ENCODE peak calls at places on chromosomes 5 and 9, in five cellular contexts. One of them, this sample, is unnamed.

GRCh38 chr5:132576123-132576522 is 19.3 kb downstream of the RAD50 start:
- DNase-seq in HCT116: no peak
- DNase-seq in GM12878: no peak
- DNase-seq in esophagus muscularis mucosa: no peak
- DNase-seq in sigmoid colon: no peak
- DNase-seq in this sample: no peak

GRCh38 chr5:99808657-99809230 is 726.4 kb upstream of the FAM174A start:
- DNase-seq in HCT116: no peak
- DNase-seq in GM12878: no peak
- DNase-seq in esophagus muscularis mucosa: no peak
- DNase-seq in sigmoid colon: no peak
- DNase-seq in this sample: no peak

GRCh38 chr5:104082754-104083153 is 520.2 kb upstream of the NUDT12 start:
- DNase-seq in HCT116: no peak
- DNase-seq in GM12878: no peak
- DNase-seq in esophagus muscularis mucosa: no peak
- DNase-seq in sigmoid colon: no peak
- DNase-seq in this sample: no peak

GRCh38 chr5:54518146-54519082 is 855 bp downstream of the SNX18 start:
- DNase-seq in HCT116: no peak
- DNase-seq in GM12878: no peak
- DNase-seq in esophagus muscularis mucosa: no peak
- DNase-seq in sigmoid colon: peak
- DNase-seq in this sample: peak

GRCh38 chr9:6681957-6682501 is 36.5 kb upstream of the GLDC start:
- DNase-seq in HCT116: no peak
- DNase-seq in GM12878: no peak
- DNase-seq in esophagus muscularis mucosa: no peak
- DNase-seq in sigmoid colon: no peak
- DNase-seq in this sample: no peak

GRCh38 chr9:87518702-87519335 is 21.2 kb downstream of the DAPK1 start:
- DNase-seq in HCT116: no peak
- DNase-seq in GM12878: no peak
- DNase-seq in esophagus muscularis mucosa: peak
- DNase-seq in sigmoid colon: peak
- DNase-seq in this sample: no peak

GRCh38 chr9:115035872-115036612 is 81.9 kb downstream of the TNC start:
- DNase-seq in HCT116: peak
- DNase-seq in GM12878: peak
- DNase-seq in esophagus muscularis mucosa: no peak
- DNase-seq in sigmoid colon: no peak
- DNase-seq in this sample: no peak

GRCh38 chr9:125908138-125908537 is 161.0 kb downstream of the PBX3 start:
- DNase-seq in HCT116: no peak
- DNase-seq in GM12878: no peak
- DNase-seq in esophagus muscularis mucosa: no peak
- DNase-seq in sigmoid colon: no peak
- DNase-seq in this sample: no peak

GRCh38 chr5:57094753-57095683 is 78.8 kb upstream of the GPBP1 start:
- DNase-seq in HCT116: no peak
- DNase-seq in GM12878: no peak
- DNase-seq in esophagus muscularis mucosa: no peak
- DNase-seq in sigmoid colon: no peak
- DNase-seq in this sample: no peak

GRCh38 chr5:94031631-94032030 is 290.2 kb upstream of the POU5F2 start:
- DNase-seq in HCT116: no peak
- DNase-seq in GM12878: no peak
- DNase-seq in esophagus muscularis mucosa: no peak
- DNase-seq in sigmoid colon: no peak
- DNase-seq in this sample: no peak

GRCh38 chr5:855771-856530 is 5.2 kb upstream of the ZDHHC11 start:
- DNase-seq in HCT116: no peak
- DNase-seq in GM12878: no peak
- DNase-seq in esophagus muscularis mucosa: no peak
- DNase-seq in sigmoid colon: peak
- DNase-seq in this sample: no peak

GRCh38 chr5:110096419-110096818 is 406.7 kb downstream of the MAN2A1 start:
- DNase-seq in HCT116: no peak
- DNase-seq in GM12878: no peak
- DNase-seq in esophagus muscularis mucosa: no peak
- DNase-seq in sigmoid colon: no peak
- DNase-seq in this sample: no peak

GRCh38 chr5:55570026-55570425 is 35.3 kb upstream of the PLPP1 start:
- DNase-seq in HCT116: no peak
- DNase-seq in GM12878: no peak
- DNase-seq in esophagus muscularis mucosa: no peak
- DNase-seq in sigmoid colon: no peak
- DNase-seq in this sample: no peak

GRCh38 chr5:125409101-125409495 is 662.7 kb upstream of the ZNF608 start:
- DNase-seq in HCT116: no peak
- DNase-seq in GM12878: no peak
- DNase-seq in esophagus muscularis mucosa: no peak
- DNase-seq in sigmoid colon: no peak
- DNase-seq in this sample: no peak

GRCh38 chr5:81590498-81591384 is 160.2 kb downstream of the SSBP2 start:
- DNase-seq in HCT116: no peak
- DNase-seq in GM12878: no peak
- DNase-seq in esophagus muscularis mucosa: no peak
- DNase-seq in sigmoid colon: no peak
- DNase-seq in this sample: no peak

GRCh38 chr9:102841376-102841775 is 153.8 kb upstream of the CYLC2 start:
- DNase-seq in HCT116: no peak
- DNase-seq in GM12878: no peak
- DNase-seq in esophagus muscularis mucosa: no peak
- DNase-seq in sigmoid colon: no peak
- DNase-seq in this sample: no peak

GRCh38 chr5:75412111-75412990 is 75.3 kb downstream of the HMGCR start:
- DNase-seq in HCT116: no peak
- DNase-seq in GM12878: no peak
- DNase-seq in esophagus muscularis mucosa: no peak
- DNase-seq in sigmoid colon: no peak
- DNase-seq in this sample: no peak

GRCh38 chr5:105101597-105101996 is 1539.0 kb upstream of the NUDT12 start:
- DNase-seq in HCT116: no peak
- DNase-seq in GM12878: no peak
- DNase-seq in esophagus muscularis mucosa: no peak
- DNase-seq in sigmoid colon: no peak
- DNase-seq in this sample: no peak

DNA sequence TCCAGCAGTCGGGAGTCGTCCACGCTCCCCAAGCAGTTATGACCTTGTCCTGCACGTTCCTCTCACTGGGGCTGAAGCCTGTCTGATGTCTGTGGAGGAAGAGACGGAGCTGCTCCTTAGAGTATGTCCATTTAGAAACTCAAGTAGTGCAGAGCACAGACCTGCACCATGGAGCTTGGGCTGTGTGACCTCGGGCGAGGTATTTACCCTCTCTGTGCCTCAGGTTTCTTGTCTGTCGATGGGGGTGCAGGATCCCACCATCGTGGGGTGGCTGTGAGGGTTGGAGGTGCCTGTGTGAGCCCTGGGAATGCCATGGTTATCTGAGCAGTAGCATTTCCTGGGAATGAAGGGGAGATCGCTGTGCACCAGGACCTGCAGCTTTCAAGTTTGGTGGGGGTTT is 14.2 kb downstream of the TRAF2 start:
- DNase-seq in HCT116: no peak
- DNase-seq in GM12878: no peak
- DNase-seq in esophagus muscularis mucosa: no peak
- DNase-seq in sigmoid colon: no peak
- DNase-seq in this sample: no peak
- H3K27ac ChIP-seq in HCT116: peak
- H3K27ac ChIP-seq in GM12878: peak
- H3K27ac ChIP-seq in esophagus muscularis mucosa: peak
- H3K27ac ChIP-seq in sigmoid colon: no peak
- H3K27ac ChIP-seq in this sample: peak

GRCh38 chr9:94867281-94867841 is 140.9 kb downstream of the AOPEP start:
- DNase-seq in HCT116: peak
- DNase-seq in GM12878: no peak
- DNase-seq in esophagus muscularis mucosa: no peak
- DNase-seq in sigmoid colon: peak
- DNase-seq in this sample: peak
- TF ChIP-seq POLR2AphosphoS5 in HCT116: no peak
- TF ChIP-seq POLR2AphosphoS5 in GM12878: no peak
- TF ChIP-seq POLR2AphosphoS5 in esophagus muscularis mucosa: peak
- TF ChIP-seq POLR2AphosphoS5 in sigmoid colon: peak
- TF ChIP-seq POLR2AphosphoS5 in this sample: no peak

DNA sequence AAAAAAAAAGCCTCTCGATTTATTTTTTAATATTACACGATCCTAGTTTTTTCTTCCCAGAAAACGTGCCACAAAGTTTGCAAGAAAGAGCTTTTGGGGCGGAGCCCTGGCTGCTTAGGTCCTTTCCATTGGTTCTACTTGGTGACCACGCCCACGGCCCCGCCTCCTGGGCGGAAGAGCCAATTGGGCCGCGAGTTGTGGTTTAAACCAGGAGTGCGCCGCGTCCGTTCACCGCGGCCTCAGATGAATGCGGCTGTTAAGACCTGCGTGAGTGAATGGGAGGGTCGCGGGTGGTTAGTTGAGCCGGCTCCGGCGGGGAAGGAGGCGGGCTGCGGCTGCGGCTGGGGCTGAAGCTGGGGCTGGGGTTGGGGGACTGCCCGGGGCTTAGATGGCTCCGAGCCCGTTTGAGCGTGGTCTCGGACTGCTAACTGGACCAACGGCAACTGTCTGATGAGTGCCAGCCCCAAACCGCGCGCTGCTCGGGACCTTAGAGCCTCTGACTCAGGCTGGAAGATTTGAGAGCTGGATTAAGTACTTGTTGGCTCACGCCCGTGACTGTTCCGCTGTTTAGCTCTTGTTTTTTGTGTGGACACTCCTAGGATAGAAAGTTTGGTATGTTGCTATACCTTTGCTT is at the start of gene PTTG1:
- DNase-seq in HCT116: peak
- DNase-seq in GM12878: peak
- DNase-seq in esophagus muscularis mucosa: peak
- DNase-seq in sigmoid colon: peak
- DNase-seq in this sample: peak
- TF ChIP-seq POLR2A in HCT116: peak
- TF ChIP-seq POLR2A in GM12878: peak
- TF ChIP-seq POLR2A in esophagus muscularis mucosa: no peak
- TF ChIP-seq POLR2A in sigmoid colon: no peak
- TF ChIP-seq POLR2A in this sample: no peak

GRCh38 chr9:90807006-90807405 is 5.4 kb downstream of the SYK start:
- DNase-seq in HCT116: no peak
- DNase-seq in GM12878: no peak
- DNase-seq in esophagus muscularis mucosa: no peak
- DNase-seq in sigmoid colon: no peak
- DNase-seq in this sample: no peak

GRCh38 chr9:90808226-90808797 is 6.7 kb downstream of the SYK start:
- DNase-seq in HCT116: no peak
- DNase-seq in GM12878: no peak
- DNase-seq in esophagus muscularis mucosa: no peak
- DNase-seq in sigmoid colon: no peak
- DNase-seq in this sample: no peak

GRCh38 chr9:90810686-90811085 is 9.1 kb downstream of the SYK start:
- DNase-seq in HCT116: no peak
- DNase-seq in GM12878: no peak
- DNase-seq in esophagus muscularis mucosa: no peak
- DNase-seq in sigmoid colon: no peak
- DNase-seq in this sample: no peak

GRCh38 chr9:90805006-90805993 is 3.7 kb downstream of the SYK start:
- DNase-seq in HCT116: no peak
- DNase-seq in GM12878: no peak
- DNase-seq in esophagus muscularis mucosa: no peak
- DNase-seq in sigmoid colon: no peak
- DNase-seq in this sample: no peak

GRCh38 chr9:90808890-90809685 is 7.5 kb downstream of the SYK start:
- DNase-seq in HCT116: no peak
- DNase-seq in GM12878: no peak
- DNase-seq in esophagus muscularis mucosa: no peak
- DNase-seq in sigmoid colon: no peak
- DNase-seq in this sample: no peak
- H3K27ac ChIP-seq in HCT116: no peak
- H3K27ac ChIP-seq in GM12878: peak
- H3K27ac ChIP-seq in esophagus muscularis mucosa: no peak
- H3K27ac ChIP-seq in sigmoid colon: no peak
- H3K27ac ChIP-seq in this sample: no peak

GRCh38 chr5:80186634-80187033 is 69.2 kb downstream of the SERINC5 start:
- DNase-seq in HCT116: no peak
- DNase-seq in GM12878: no peak
- DNase-seq in esophagus muscularis mucosa: no peak
- DNase-seq in sigmoid colon: no peak
- DNase-seq in this sample: no peak

GRCh38 chr5:80185095-80185494 is 70.8 kb downstream of the SERINC5 start:
- DNase-seq in HCT116: no peak
- DNase-seq in GM12878: no peak
- DNase-seq in esophagus muscularis mucosa: no peak
- DNase-seq in sigmoid colon: no peak
- DNase-seq in this sample: no peak

GRCh38 chr5:80181618-80182211 is 74.1 kb downstream of the SERINC5 start:
- DNase-seq in HCT116: peak
- DNase-seq in GM12878: no peak
- DNase-seq in esophagus muscularis mucosa: no peak
- DNase-seq in sigmoid colon: no peak
- DNase-seq in this sample: peak

GRCh38 chr5:80184235-80185023 is 71.4 kb downstream of the SERINC5 start:
- DNase-seq in HCT116: no peak
- DNase-seq in GM12878: no peak
- DNase-seq in esophagus muscularis mucosa: no peak
- DNase-seq in sigmoid colon: no peak
- DNase-seq in this sample: no peak

DNA sequence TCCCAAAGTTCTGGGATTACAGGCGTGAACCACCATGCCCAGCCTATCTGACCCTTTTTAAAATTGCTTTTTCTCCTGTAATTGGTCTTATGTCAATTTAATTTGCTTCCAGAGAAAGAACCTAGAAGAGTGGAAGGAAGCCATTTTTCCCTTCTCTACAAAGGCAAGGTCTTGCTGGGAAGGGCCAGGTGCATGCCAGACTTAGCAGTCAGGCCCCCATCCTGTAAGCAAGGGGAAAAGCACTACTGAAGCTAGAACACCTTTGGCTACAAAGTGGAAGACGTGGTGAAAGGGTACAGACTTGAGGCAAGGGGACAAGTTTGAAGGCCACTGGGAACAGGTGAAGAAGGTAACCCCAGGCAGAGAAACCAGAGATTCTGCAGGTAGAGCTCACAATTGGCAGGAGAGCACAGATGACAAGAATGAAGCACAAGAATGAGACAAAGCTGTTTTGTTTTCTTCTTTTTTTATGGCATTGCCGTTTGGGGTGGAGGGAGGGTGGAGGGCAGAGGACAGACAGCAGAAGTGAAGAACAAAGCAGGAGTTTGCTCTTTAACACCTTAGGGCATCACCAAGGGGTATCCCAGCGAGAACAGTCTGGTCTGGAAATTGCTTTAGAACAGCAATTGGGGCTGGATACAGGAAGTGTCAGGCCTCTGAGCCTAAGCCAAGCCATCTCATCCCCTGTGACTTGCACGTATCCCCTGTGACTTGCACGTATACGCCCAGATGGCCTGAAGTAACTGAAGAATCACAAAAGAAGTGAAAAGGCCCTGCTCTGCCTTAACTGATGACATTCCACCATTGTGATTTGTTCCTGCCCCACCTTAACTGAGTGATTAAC is 72.8 kb downstream of the SERINC5 start:
- DNase-seq in HCT116: no peak
- DNase-seq in GM12878: no peak
- DNase-seq in esophagus muscularis mucosa: no peak
- DNase-seq in sigmoid colon: no peak
- DNase-seq in this sample: no peak
- TF ChIP-seq POLR2AphosphoS5 in HCT116: no peak
- TF ChIP-seq POLR2AphosphoS5 in GM12878: no peak
- TF ChIP-seq POLR2AphosphoS5 in esophagus muscularis mucosa: no peak
- TF ChIP-seq POLR2AphosphoS5 in sigmoid colon: no peak
- TF ChIP-seq POLR2AphosphoS5 in this sample: no peak

This sample was measured in breast epithelium.